ENCODE peak calls at places on chromosome 1, in four cellular contexts. One of them, this sample, is unnamed.

GRCh38 chr1:26724938-26725337 is 29.1 kb downstream of the ARID1A start:
- DNase-seq in body of pancreas: no peak
- DNase-seq in stomach: no peak
- DNase-seq in right lobe of liver: no peak
- DNase-seq in this sample: no peak

GRCh38 chr1:152623203-152623844 is 421 bp upstream of the LCE3A start:
- DNase-seq in right lobe of liver: peak
- DNase-seq in stomach: no peak
- DNase-seq in body of pancreas: no peak
- DNase-seq in this sample: peak

GRCh38 chr1:160996195-160996594 is 24.8 kb downstream of the F11R start:
- DNase-seq in stomach: no peak
- DNase-seq in right lobe of liver: no peak
- DNase-seq in body of pancreas: no peak
- DNase-seq in this sample: peak

GRCh38 chr1:76299036-76299435 is 224.5 kb downstream of the ST6GALNAC3 start:
- DNase-seq in right lobe of liver: no peak
- DNase-seq in stomach: no peak
- DNase-seq in body of pancreas: no peak
- DNase-seq in this sample: no peak

GRCh38 chr1:168179411-168180147 is 817 bp downstream of the TIPRL start:
- DNase-seq in body of pancreas: no peak
- DNase-seq in stomach: no peak
- DNase-seq in right lobe of liver: no peak
- DNase-seq in this sample: no peak

GRCh38 chr1:162327144-162327790 is 49.4 kb downstream of the SPATA46 start:
- DNase-seq in right lobe of liver: no peak
- DNase-seq in body of pancreas: no peak
- DNase-seq in stomach: no peak
- DNase-seq in this sample: no peak

GRCh38 chr1:180131510-180131909 is 23.2 kb upstream of the QSOX1 start:
- DNase-seq in stomach: no peak
- DNase-seq in right lobe of liver: no peak
- DNase-seq in body of pancreas: no peak
- DNase-seq in this sample: no peak

GRCh38 chr1:46546210-46546609 is 5.2 kb downstream of the KNCN start:
- DNase-seq in body of pancreas: no peak
- DNase-seq in right lobe of liver: no peak
- DNase-seq in stomach: no peak
- DNase-seq in this sample: no peak

GRCh38 chr1:37094302-37094701 is 60.0 kb upstream of the GRIK3 start:
- DNase-seq in body of pancreas: no peak
- DNase-seq in right lobe of liver: no peak
- DNase-seq in stomach: no peak
- DNase-seq in this sample: no peak

GRCh38 chr1:239944666-239945065 is 147.0 kb upstream of the FMN2 start:
- DNase-seq in stomach: no peak
- DNase-seq in body of pancreas: no peak
- DNase-seq in right lobe of liver: no peak
- DNase-seq in this sample: no peak

GRCh38 chr1:16913866-16914662 is 7.7 kb upstream of the CROCC start:
- DNase-seq in body of pancreas: peak
- DNase-seq in stomach: peak
- DNase-seq in right lobe of liver: peak
- DNase-seq in this sample: peak

GRCh38 chr1:16915627-16915973 is 6.1 kb upstream of the CROCC start:
- DNase-seq in body of pancreas: no peak
- DNase-seq in stomach: no peak
- DNase-seq in right lobe of liver: no peak
- DNase-seq in this sample: no peak

GRCh38 chr1:16918371-16918770 is 3.4 kb upstream of the CROCC start:
- DNase-seq in right lobe of liver: no peak
- DNase-seq in body of pancreas: no peak
- DNase-seq in stomach: no peak
- DNase-seq in this sample: no peak

GRCh38 chr1:16907870-16908758 is 12.3 kb downstream of the RNU1-2 start:
- DNase-seq in stomach: no peak
- DNase-seq in right lobe of liver: no peak
- DNase-seq in body of pancreas: peak
- DNase-seq in this sample: no peak

GRCh38 chr1:16913616-16913865 is 8.2 kb upstream of the CROCC start:
- DNase-seq in body of pancreas: no peak
- DNase-seq in stomach: no peak
- DNase-seq in right lobe of liver: no peak
- DNase-seq in this sample: no peak
- TF ChIP-seq POLR2A in body of pancreas: no peak
- TF ChIP-seq POLR2A in stomach: no peak
- TF ChIP-seq POLR2A in right lobe of liver: no peak
- TF ChIP-seq POLR2A in this sample: no peak

DNA sequence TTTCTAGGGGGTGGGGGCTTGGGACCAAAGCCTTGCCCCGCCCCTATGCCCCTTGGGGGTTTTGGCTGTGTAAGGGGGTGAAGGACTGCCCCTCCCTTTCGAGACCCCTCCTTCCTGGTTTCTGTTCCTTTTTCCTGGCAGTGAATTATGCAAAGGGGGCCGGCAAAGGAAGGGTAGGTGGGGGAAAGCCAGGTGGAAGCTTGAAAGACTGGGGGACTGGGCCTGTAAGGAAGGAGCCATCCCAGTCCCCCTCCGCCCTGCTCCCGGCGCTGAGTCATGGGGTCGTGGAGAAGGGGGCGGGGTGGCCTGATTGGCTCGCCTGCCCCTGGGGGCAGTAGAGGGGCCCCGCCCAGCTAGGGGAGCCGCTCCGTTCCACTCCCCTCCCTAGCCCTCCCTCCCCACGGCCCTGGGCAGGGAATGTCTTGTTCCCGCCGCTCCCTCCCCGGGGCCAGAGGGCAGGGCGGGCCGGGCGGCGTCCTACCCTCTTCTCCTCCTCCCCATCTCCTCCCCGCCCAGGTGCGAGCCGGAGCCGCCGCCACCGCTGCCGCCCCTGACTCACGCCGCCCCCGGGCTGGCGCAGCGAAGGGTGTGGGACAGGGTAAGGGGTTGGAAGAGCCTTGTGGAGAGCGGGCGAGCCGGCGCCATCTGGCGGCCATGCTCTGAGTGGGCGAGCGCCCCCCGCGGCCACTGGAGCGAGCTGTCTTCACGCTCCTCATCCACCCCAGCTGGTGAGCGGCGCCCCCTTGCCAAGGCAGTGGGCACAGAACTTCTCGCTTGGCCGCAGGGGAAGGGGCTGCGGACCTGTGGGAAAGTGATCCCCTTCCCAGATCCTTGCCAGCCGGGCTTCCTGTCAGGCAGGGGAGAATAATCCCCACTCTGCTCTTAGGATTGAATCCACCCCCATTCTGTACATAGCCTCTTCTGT is 14.7 kb downstream of the ZBTB7B start:
- DNase-seq in stomach: peak
- DNase-seq in right lobe of liver: peak
- DNase-seq in body of pancreas: peak
- DNase-seq in this sample: peak
- TF ChIP-seq POLR2A in stomach: no peak
- TF ChIP-seq POLR2A in right lobe of liver: peak
- TF ChIP-seq POLR2A in body of pancreas: peak
- TF ChIP-seq POLR2A in this sample: no peak

DNA sequence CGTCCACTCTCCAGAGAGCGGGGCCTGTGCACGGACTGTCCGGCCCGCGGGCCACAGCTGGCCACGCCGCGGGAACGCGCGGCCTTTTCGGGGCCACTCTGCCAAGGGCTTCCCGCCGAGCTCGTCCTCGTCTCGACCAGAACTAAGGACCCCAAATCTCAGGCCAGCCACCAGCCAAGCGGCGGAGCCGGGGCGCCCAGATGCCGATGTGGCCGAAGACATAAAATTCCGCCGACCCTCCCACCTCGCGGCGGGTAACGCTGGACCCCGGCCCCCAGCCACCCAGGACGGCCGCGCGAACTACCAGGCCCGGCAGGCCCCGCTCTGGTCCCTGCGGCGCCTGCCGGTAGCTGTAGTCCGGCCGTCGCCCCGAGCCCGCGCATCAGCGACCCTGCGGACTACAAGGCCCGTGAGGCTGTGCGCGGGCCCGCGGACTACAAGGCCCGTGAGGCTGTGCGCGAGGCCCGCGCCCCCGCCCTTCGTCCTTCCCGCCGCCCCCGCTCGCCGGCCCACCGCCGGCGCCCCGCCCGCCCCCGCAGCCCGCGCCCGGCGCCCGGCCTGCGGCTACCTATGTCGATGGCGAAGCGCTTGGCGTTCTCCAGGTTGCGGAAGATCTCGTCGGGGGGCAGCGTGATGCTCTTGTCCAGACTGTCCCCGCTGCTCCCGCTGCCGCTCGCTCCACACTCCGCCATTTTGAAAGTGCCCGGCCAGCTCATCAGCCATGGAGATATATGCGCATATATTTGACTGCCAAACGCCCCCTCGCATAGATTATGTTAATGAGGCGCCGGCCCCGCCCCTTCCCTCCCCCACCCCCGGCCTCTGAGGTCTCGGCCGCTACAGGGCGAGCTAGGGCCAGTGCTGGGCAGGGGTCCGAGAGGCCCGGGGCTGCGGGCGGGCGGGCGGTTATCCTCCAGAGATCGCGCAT is at the start of gene PANK4:
- DNase-seq in body of pancreas: peak
- DNase-seq in stomach: peak
- DNase-seq in right lobe of liver: peak
- DNase-seq in this sample: peak
- TF ChIP-seq POLR2A in body of pancreas: peak
- TF ChIP-seq POLR2A in stomach: no peak
- TF ChIP-seq POLR2A in right lobe of liver: peak
- TF ChIP-seq POLR2A in this sample: peak

GRCh38 chr1:109910963-109911798 is 532 bp downstream of the CSF1 start:
- DNase-seq in body of pancreas: no peak
- DNase-seq in right lobe of liver: no peak
- DNase-seq in stomach: no peak
- DNase-seq in this sample: no peak

GRCh38 chr1:109914587-109915240 is 4.1 kb downstream of the CSF1 start:
- DNase-seq in body of pancreas: no peak
- DNase-seq in stomach: no peak
- DNase-seq in right lobe of liver: no peak
- DNase-seq in this sample: no peak

GRCh38 chr1:109912873-109913272 is 2.2 kb downstream of the CSF1 start:
- DNase-seq in stomach: no peak
- DNase-seq in right lobe of liver: no peak
- DNase-seq in body of pancreas: no peak
- DNase-seq in this sample: no peak

GRCh38 chr1:109912214-109912861 is 1.7 kb downstream of the CSF1 start:
- DNase-seq in stomach: no peak
- DNase-seq in body of pancreas: no peak
- DNase-seq in right lobe of liver: no peak
- DNase-seq in this sample: no peak

DNA sequence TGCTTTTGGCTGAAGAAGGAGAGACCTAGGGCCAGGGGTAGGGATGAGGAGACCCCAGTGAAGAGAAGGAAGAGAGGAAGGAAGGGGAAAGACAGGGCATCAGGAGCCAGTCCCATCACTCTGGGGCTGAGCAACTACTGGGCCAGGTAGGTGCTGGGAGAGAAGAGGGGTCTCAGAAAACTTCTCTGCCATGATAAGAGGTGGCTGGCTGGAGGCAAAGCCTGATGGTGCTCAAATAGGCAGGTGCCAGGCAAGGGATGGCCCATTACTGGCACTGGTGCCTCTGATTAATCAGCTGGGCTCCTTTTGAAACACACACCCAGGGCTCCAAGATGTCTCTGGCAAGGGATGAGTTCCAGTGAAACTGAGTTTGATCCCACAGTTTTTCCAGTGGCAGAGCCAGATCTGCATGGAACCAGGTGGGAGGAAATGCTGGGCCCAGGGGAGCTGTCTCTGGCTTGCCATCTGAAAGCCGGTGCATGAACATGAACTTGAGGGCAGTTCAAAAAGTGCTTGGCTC is 2.8 kb downstream of the CSF1 start:
- DNase-seq in body of pancreas: no peak
- DNase-seq in stomach: no peak
- DNase-seq in right lobe of liver: no peak
- DNase-seq in this sample: no peak
- TF ChIP-seq POLR2A in body of pancreas: no peak
- TF ChIP-seq POLR2A in stomach: no peak
- TF ChIP-seq POLR2A in right lobe of liver: no peak
- TF ChIP-seq POLR2A in this sample: no peak

DNA sequence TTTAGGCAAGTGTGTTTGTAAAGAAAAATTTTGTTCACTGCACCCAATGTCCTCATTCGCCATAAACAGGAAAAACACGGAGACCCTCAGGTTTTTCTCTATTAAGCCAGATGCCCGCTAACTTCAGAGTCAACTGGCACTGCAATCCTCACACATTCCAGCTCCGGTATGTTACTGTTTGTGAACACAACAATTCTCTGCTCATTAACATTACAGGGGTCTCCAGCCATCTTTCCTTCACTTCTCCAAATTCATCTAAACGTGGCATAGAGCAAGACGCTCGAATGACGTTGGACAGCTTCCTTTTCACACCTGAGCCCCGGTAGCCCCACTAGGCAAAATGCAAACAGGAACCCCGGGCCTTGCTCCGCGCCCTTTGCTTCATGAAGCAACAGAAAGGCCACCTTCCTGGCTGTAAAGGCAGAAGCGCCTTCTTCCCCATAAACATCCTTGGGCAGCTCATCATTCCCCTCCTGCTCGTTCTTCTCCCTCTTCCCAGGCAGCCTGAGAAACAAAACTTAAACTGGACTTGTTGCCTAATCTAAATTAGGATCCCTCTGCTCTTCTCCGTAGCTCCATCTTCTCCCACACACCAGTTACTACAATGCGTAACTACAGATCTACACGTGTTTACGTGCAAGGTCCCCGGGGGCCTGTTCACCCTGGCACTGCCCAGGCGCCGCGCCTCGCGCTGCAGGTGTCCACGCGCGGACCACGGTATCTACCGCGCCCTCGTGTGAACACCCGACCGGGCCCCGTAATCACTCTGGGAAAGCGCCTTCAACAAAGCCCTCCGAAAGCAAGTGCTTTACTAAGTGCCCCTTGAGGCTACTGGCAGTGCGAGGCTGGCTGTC is 1.2 kb downstream of the LBR start:
- DNase-seq in stomach: no peak
- DNase-seq in body of pancreas: peak
- DNase-seq in right lobe of liver: no peak
- DNase-seq in this sample: no peak
- TF ChIP-seq POLR2A in stomach: no peak
- TF ChIP-seq POLR2A in body of pancreas: no peak
- TF ChIP-seq POLR2A in right lobe of liver: no peak
- TF ChIP-seq POLR2A in this sample: no peak

GRCh38 chr1:16143566-16144324 is 12.1 kb downstream of the EPHA2 start:
- DNase-seq in stomach: peak
- DNase-seq in body of pancreas: peak
- DNase-seq in right lobe of liver: peak
- DNase-seq in this sample: no peak
- TF ChIP-seq POLR2A in stomach: peak
- TF ChIP-seq POLR2A in body of pancreas: peak
- TF ChIP-seq POLR2A in right lobe of liver: peak
- TF ChIP-seq POLR2A in this sample: no peak